ENCODE peak calls at places on chromosomes 6 and 20, in eight cellular contexts. C is GM12878, B is ovary, O is tibial artery, L is fibroblast of villous mesenchyme, X is endodermal cell, I is astrocyte of the cerebellum, H is BE2C. S is an unnamed sample.

GRCh38 chr6:121055572-121056163 is 278.6 kb downstream of the TBC1D32 start:
- DNase-seq in C (peak), L (peak), X (no peak), O (no peak), H (no peak), I (peak), B (no peak), S (peak)

GRCh38 chr6:39882567-39882953 is 51.7 kb downstream of the MOCS1 start:
- DNase-seq in I (peak), H (no peak), C (no peak), B (peak), O (peak), L (peak), X (no peak), S (peak)

GRCh38 chr20:32181606-32182005 is 25.9 kb downstream of the PLAGL2 start:
- DNase-seq in H (no peak), I (no peak), O (peak), C (no peak), L (no peak), X (no peak), B (no peak), S (no peak)

GRCh38 chr20:2509468-2509781 is 710 bp upstream of the ZNF343 start:
- DNase-seq in B (no peak), X (no peak), L (no peak), C (no peak), O (no peak), H (no peak), I (no peak), S (no peak)

GRCh38 chr6:15465212-15465611 is 197.6 kb downstream of the DTNBP1 start:
- DNase-seq in L (no peak), H (no peak), O (no peak), I (no peak), C (no peak), X (peak), B (no peak), S (no peak)

GRCh38 chr6:99662616-99663015 is 56.0 kb downstream of the PRDM13 start:
- DNase-seq in L (no peak), H (no peak), C (no peak), O (no peak), I (no peak), X (no peak), B (no peak), S (no peak)

GRCh38 chr20:44092551-44093248 is 94.3 kb downstream of the JPH2 start:
- DNase-seq in O (no peak), B (no peak), C (no peak), I (peak), X (peak), H (peak), L (peak), S (peak)

GRCh38 chr6:111260570-111261298 is 173.4 kb downstream of the SLC16A10 start:
- DNase-seq in C (no peak), X (no peak), B (no peak), L (no peak), I (no peak), H (no peak), O (no peak), S (no peak)

GRCh38 chr6:129967427-129967826 is 51.0 kb upstream of the L3MBTL3 start:
- DNase-seq in C (no peak), H (no peak), X (no peak), O (no peak), B (no peak), I (no peak), L (no peak), S (no peak)

GRCh38 chr6:2081155-2082138 is 164.0 kb downstream of the GMDS start:
- DNase-seq in C (peak), B (no peak), X (no peak), L (no peak), I (no peak), O (no peak), H (no peak), S (no peak)

GRCh38 chr20:46717818-46718541 is 8.5 kb downstream of the SLC2A10 start:
- DNase-seq in B (no peak), C (no peak), L (no peak), I (no peak), X (no peak), H (no peak), O (no peak), S (no peak)

GRCh38 chr20:46713957-46714834 is 4.7 kb downstream of the SLC2A10 start:
- DNase-seq in X (no peak), I (no peak), O (no peak), H (no peak), L (no peak), B (no peak), C (no peak), S (no peak)

GRCh38 chr20:46720019-46720418 is 10.6 kb downstream of the SLC2A10 start:
- DNase-seq in O (no peak), L (no peak), C (no peak), I (no peak), X (no peak), B (no peak), H (no peak), S (no peak)

GRCh38 chr20:46712056-46712636 is 2.7 kb downstream of the SLC2A10 start:
- DNase-seq in B (no peak), O (no peak), L (no peak), C (no peak), H (no peak), X (no peak), I (no peak), S (no peak)

DNA sequence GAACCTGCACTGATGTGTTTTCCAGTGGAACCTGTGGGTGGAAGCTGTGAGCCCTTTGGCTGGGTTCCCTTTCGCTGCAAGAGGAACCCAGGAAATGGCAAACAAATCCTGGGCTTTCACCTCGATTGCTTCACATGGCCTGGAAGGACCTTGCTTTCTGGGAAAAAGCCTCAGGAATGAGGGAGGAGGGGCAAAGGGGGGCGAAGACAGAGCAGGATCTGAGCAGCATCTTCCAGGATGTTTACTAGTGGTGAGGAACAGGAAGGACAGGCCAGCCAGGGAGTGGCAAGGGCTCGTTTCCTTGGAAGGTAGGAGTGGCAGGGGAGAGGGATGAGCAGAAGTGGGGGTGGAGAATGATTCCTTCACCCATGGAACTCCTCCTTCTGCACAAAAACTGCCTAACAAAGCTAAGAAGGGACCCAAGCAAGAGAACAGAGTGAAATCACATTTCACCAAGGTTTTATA is 5.9 kb downstream of the SLC2A10 start:
- DNase-seq in B (peak), X (peak), L (peak), H (no peak), O (no peak), C (no peak), I (no peak), S (peak)
- TF ChIP-seq CTCF in B (no peak), X (peak), L (peak), H (no peak), O (no peak), C (no peak), I (peak), S (peak)

GRCh38 chr20:19506021-19506420 is 252.0 kb upstream of the RIN2 start:
- DNase-seq in O (no peak), X (no peak), L (peak), B (no peak), H (no peak), I (no peak), C (no peak), S (no peak)

GRCh38 chr20:19502169-19502568 is 255.9 kb upstream of the RIN2 start:
- DNase-seq in L (no peak), C (no peak), B (no peak), O (no peak), I (no peak), X (no peak), H (no peak), S (no peak)

GRCh38 chr20:19504251-19504650 is 253.8 kb upstream of the RIN2 start:
- DNase-seq in L (no peak), X (no peak), H (no peak), O (no peak), B (no peak), I (no peak), C (no peak), S (no peak)

GRCh38 chr20:19498756-19499155 is 259.3 kb upstream of the RIN2 start:
- DNase-seq in B (no peak), C (no peak), L (no peak), X (no peak), I (no peak), O (no peak), H (no peak), S (no peak)

DNA sequence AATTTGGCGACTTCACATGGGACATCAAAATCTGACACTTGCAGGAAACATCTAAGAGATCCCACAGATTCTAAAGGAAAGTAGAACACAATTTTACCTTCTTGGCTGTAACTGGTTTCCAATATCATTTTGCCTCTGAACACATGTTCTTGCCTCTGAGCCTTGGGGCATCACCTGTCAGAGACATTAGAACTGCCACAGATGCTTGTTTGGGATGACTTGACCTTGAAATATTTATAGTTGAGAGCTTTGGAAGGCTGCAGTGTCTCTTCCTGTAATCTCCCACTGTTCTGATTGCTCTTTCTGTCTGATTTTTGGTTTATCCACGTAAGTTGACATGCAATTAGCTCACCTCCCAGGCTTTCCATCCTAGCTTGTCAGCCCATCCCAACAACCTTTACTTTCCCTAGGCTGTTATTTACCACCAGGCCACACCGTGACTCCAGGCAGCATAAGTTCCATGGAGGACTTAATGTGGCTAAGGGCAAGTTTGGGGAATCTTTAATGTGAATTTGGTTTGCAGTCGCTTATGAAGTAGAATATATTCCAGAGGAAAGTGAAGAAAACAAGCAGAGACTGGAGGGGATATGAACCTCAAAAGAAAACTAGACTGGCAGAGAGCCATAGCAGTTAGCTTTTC is 256.5 kb upstream of the RIN2 start:
- DNase-seq in H (no peak), X (no peak), B (no peak), C (no peak), L (no peak), O (no peak), I (no peak), S (no peak)
- H3K4me3 ChIP-seq in H (no peak), X (no peak), B (no peak), C (no peak), L (no peak), O (no peak), I (no peak), S (no peak)

DNA sequence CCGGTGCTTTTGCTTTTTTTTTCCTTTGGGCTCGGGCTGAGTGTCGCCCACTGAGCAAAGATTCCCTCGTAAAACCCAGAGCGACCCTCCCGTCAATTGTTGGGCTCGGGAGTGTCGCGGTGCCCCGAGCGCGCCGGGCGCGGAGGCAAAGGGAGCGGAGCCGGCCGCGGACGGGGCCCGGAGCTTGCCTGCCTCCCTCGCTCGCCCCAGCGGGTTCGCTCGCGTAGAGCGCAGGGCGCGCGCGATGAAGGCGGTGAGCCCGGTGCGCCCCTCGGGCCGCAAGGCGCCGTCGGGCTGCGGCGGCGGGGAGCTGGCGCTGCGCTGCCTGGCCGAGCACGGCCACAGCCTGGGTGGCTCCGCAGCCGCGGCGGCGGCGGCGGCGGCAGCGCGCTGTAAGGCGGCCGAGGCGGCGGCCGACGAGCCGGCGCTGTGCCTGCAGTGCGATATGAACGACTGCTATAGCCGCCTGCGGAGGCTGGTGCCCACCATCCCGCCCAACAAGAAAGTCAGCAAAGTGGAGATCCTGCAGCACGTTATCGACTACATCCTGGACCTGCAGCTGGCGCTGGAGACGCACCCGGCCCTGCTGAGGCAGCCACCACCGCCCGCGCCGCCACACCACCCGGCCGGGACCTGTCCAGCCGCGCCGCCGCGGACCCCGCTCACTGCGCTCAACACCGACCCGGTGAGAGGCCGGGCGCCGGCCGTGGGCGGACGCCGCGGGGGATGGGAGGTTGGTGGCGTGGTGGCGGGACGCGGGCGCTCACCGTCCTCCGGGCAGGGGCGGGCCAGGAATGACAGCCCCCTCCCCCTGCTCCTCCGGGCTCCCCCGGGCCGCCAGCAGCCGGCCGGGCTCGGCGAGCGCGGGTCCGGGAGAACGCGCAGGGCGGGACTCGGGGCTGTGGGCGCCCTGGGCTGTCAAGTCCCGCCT is 606 bp downstream of the ID4 start:
- DNase-seq in I (no peak), H (peak), B (peak), O (peak), C (no peak), L (peak), X (peak), S (peak)
- TF ChIP-seq CTCF in I (no peak), H (no peak), B (no peak), O (no peak), C (no peak), L (no peak), X (no peak), S (no peak)

GRCh38 chr6:29537714-29538403 is 21.7 kb downstream of the UBD start:
- DNase-seq in O (no peak), X (peak), L (no peak), H (no peak), I (no peak), B (no peak), C (no peak), S (no peak)
- H3K4me3 ChIP-seq in O (no peak), X (no peak), L (no peak), H (no peak), I (no peak), B (no peak), C (no peak), S (no peak)

DNA sequence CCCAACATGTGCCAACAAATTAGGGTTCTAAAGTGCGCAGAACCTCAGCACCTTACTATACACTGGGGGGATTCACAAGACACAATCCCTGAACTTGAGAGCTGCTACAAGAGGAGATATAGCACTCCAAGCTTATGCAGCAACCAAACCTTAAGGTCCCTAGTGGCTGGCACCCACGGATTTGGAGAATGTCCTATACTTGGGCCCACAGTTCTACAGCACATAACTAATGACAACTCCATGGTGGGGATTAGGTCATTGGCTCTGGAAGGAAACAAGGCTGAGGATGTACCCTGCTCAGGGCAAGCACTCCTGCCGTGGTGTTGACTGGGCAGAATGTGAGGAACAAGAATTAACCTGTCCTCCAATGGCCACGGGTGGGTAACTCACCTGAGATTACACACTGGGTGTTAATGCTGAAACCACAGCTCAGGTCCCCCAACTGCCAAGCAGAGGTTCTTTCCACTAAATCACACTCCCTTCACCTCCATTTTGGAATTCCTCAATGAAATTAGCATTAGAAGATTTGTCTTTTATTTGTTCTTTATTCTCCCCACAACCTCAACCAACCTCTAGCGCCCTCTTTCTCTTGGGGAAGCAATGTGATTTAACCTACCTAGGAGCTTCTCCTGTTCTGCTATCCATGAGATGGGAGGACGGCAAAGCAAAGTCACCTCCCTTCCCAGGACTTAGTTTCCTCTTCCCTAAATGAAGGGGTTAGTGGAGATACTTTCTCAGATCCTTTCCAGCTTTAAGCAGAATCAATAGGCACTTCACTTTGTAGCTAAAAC is 32.0 kb downstream of the TRERF1 start:
- DNase-seq in C (no peak), X (no peak), O (no peak), I (no peak), H (no peak), L (no peak), B (no peak), S (no peak)
- TF ChIP-seq CTCF in C (no peak), X (peak), O (no peak), I (no peak), H (no peak), L (no peak), B (no peak), S (no peak)

GRCh38 chr6:159915397-159915796 is 24.6 kb downstream of the MAS1 start:
- DNase-seq in L (no peak), I (no peak), X (no peak), B (no peak), H (no peak), C (no peak), O (no peak), S (no peak)
- H3K4me3 ChIP-seq in L (no peak), I (no peak), X (no peak), B (no peak), H (no peak), C (no peak), O (no peak), S (no peak)

S was measured in cardiac fibroblast.